ENCODE peak calls at places on chromosomes 1 and 21, in five cellular contexts. A is A549, V is K562, L is H1, Y is HepG2. N is an unnamed sample.

GRCh38 chr21:15084668-15085067 is 19.9 kb upstream of the NRIP1 start:
- DNase-seq in A (no peak), V (no peak), L (no peak), Y (peak; percentile 61), N (no peak)

GRCh38 chr1:200366577-200367253 is 43.1 kb downstream of the ZNF281 start:
- DNase-seq in A (peak; percentile 36), V (no peak), L (no peak), Y (no peak), N (no peak)

GRCh38 chr1:204025917-204026709 is 46.8 kb upstream of the SOX13 start:
- DNase-seq in A (no peak), V (no peak), L (no peak), Y (no peak), N (no peak)

GRCh38 chr21:45613396-45613795 is 30.1 kb upstream of the PCBP3 start:
- DNase-seq in A (no peak), V (no peak), L (no peak), Y (no peak), N (no peak)

GRCh38 chr1:206685749-206686485 is 1.2 kb downstream of the MAPKAPK2 start:
- DNase-seq in A (peak; percentile 38), V (peak; percentile 59), L (no peak), Y (peak; percentile 54), N (peak; percentile 61)

GRCh38 chr21:36321325-36322082 is 1.5 kb downstream of the MORC3 start:
- DNase-seq in A (no peak), V (peak; percentile 69), L (no peak), Y (no peak), N (peak; percentile 78)

GRCh38 chr1:36182734-36183133 is 26.8 kb downstream of the MAP7D1 start:
- DNase-seq in A (no peak), V (no peak), L (no peak), Y (no peak), N (no peak)

GRCh38 chr1:33180226-33181037 is 1.4 kb downstream of the TRIM62 start:
- DNase-seq in A (peak; percentile 82), V (peak; percentile 98), L (peak; percentile 69), Y (peak; percentile 75), N (peak; percentile 86)

GRCh38 chr1:205711105-205712048 is 31.1 kb upstream of the SLC45A3 start:
- DNase-seq in A (peak; percentile 80), V (peak; percentile 79), L (no peak), Y (peak; percentile 75), N (peak; percentile 88)

GRCh38 chr1:33164120-33164519 is 17.7 kb downstream of the TRIM62 start:
- DNase-seq in A (no peak), V (no peak), L (no peak), Y (no peak), N (no peak)

DNA sequence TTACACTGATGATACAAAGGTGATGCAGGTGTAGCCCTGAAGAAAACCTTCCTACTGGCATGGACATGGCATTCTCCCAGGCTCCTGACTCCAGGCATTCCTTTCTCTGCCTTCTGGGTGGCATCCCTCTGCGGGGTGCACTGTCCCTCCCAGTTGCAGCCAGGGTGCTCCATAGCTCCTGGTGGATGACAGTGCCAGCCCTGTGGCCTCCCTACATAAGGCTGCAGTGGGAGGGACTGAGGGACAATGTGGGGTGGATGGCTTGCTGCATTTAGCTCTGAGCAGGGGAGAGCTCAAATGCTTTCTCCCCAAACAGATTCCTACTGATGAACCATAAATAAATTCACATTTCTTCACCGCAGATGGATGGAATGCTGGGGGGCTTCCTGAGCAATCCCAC is 97.0 kb upstream of the GJB5 start:
- DNase-seq in A (no peak), V (no peak), L (no peak), Y (no peak), N (no peak)
- TF ChIP-seq JUN in A (no peak), V (no peak), L (no peak), Y (no peak), N (no peak)

DNA sequence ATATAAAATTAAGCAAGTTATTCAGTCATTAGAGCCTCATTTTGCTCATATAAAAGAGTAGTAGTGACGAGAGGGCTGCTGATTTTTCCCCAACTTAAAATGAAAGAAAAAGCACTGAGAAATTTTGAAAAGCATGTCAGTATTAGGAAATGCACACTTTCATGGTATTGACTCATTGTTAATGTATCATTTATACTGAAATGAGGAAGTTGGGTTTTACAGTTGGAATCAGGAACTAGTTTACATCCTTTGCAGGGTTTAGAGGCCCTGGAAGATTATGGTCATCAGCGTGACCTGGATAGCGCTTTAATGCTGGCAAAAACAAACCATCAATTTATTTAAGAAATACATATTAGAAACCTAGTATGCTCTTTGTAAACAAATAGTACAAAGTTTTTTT is 94.9 kb upstream of the SGIP1 start:
- DNase-seq in A (no peak), V (no peak), L (no peak), Y (no peak), N (peak; percentile 45)
- H3K4me2 ChIP-seq in A (no peak overlapping the region), V (no peak overlapping the region), L (no peak overlapping the region), Y (no peak overlapping the region), N (peak overlapping the region; percentile 88)

DNA sequence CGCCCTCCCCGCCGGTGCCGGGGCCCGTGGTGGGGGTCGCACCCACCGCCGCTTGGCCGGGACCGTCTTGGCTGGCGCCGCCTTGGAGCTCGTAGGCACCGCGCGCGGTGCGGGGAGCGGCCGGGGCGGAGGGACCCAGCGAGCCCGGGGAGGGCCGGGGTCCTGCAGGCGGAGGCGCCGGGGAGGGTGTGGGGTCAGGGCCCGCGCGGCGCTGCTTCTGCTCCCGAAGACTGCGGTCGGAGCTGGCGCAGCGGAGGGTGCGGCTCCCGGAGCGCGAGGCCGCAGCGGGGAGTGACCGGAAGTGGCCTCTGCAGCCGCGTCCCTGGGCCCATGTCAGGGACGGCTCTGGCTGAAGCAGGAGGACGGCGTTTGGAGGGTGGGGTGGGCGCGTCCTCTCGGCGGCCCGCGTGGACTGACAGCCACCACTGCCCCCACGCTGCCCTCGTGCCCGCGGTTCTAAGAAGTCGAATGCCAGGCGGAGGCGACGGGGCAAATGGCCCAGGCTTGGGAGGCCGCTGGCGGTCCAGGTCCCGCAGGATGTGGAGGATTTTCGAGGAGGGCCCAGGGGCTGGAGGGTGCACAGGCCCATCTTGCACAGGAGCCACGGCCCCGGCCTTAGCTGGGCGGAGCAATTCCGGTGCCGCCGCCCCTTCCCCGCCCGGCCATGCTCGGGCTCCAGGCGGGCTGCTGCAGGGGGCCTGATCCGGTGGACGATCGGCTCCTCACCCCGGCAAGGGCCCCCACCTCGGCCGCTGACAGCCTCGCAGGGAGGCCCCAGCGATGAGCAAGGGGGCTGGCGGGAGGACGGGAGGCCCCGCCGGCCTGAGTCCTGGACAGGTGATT is 7.7 kb upstream of the ZNF669 start:
- DNase-seq in A (peak; percentile 42), V (peak; percentile 84), L (no peak), Y (peak; percentile 31), N (peak; percentile 22)
- TF ChIP-seq POLR2A in A (peak; percentile 5), V (peak; percentile 68), L (no peak), Y (peak; percentile 27), N (no peak)

DNA sequence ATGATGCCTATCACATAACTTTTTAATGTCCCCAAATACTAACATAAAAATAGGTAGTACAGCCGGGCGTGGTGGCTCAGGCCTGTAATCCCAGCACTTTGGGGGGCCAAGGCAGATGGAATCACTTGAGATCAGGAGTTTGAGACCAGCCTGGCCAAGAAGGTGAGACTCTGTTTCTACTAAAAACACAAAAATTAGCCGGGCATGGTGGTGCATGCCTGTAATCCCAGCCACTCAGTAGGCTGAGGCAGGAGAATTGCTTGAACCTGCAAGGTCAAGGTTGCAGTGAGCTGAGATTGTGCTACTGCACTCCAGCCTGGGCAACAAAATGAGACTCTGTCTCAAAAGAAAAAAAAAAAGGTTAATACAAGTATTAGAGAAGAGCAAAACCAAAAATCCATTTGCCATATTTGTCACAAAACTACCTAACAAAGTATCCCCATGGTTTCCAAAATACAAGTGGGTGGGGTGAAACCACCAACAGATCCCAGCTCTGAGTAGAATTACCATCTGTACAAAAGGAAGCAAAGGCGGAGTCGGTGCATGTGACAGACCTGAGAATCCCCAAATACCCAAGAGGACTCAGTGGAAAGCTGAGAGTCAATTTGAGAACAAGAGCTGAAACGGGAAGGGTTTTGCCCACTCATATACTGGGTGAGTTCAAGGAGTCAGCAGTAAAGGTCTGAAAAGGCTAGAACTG is 113.2 kb downstream of the TOMM20 start:
- DNase-seq in A (no peak), V (no peak), L (no peak), Y (no peak), N (no peak)
- TF ChIP-seq JUN in A (no peak), V (no peak), L (no peak), Y (no peak), N (no peak)

GRCh38 chr1:30700528-30701265 is 22.7 kb downstream of the MATN1 start:
- DNase-seq in A (no peak), V (peak; percentile 35), L (no peak), Y (no peak), N (no peak)
- H3K4me2 ChIP-seq in A (peak overlapping the region; percentile 28), V (no peak overlapping the region), L (no peak overlapping the region), Y (no peak overlapping the region), N (no peak overlapping the region)

GRCh38 chr1:29033829-29034466 is 89.8 kb downstream of the TMEM200B start:
- DNase-seq in A (peak; percentile 46), V (peak; percentile 52), L (no peak), Y (peak; percentile 50), N (peak; percentile 75)

GRCh38 chr1:29029652-29030051 is 94.1 kb downstream of the TMEM200B start:
- DNase-seq in A (no peak), V (no peak), L (no peak), Y (no peak), N (no peak)

GRCh38 chr1:29032839-29033238 is 90.9 kb downstream of the TMEM200B start:
- DNase-seq in A (no peak), V (peak; percentile 78), L (no peak), Y (no peak), N (peak; percentile 77)
- TF ChIP-seq POLR2A in A (no peak), V (no peak), L (no peak), Y (no peak), N (no peak)

GRCh38 chr1:112332751-112333150 is 63.3 kb upstream of the CTTNBP2NL start:
- DNase-seq in A (no peak), V (no peak), L (no peak), Y (no peak), N (no peak)

GRCh38 chr1:112335351-112335750 is 60.7 kb upstream of the CTTNBP2NL start:
- DNase-seq in A (no peak), V (no peak), L (no peak), Y (no peak), N (no peak)

GRCh38 chr1:112341986-112342385 is 54.0 kb upstream of the CTTNBP2NL start:
- DNase-seq in A (no peak), V (no peak), L (no peak), Y (no peak), N (no peak)

DNA sequence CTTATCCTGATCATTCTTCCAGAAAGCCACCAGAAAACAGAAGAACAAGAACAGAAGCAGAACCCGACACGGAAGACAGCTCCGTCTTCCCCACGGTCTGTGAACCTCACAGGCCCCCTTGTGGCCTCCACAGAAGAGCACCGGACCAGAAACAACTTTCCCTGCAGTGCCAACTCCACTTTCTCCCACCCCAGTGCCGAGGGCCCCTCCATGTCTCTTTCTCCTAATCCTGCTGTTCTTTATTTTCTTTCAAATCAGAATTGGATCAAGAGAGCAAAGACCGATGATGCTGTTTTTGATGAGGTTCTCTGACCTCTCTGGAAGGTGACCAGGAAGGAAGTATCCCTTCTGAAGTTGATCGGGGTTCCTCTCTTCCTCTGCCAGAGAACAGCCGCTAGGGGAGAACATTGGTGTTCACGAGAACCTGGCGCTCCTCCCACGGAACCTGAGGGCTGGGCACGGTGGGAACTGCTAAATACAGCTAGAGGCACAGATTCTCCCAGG is 58.9 kb upstream of the CTTNBP2NL start:
- DNase-seq in A (peak; percentile 45), V (peak; percentile 67), L (no peak), Y (peak; percentile 13), N (peak; percentile 56)
- TF ChIP-seq JUN in A (no peak), V (no peak), L (no peak), Y (no peak), N (no peak)

N was measured in endothelial cell of umbilical vein.